ENCODE peak calls at places on chromosome 12, in five cellular contexts. P, R, V, N and M are unnamed samples.

GRCh38 chr12:27936196-27936595 is 36.3 kb downstream of the PTHLH start:
- DNase-seq in P (no peak), R (peak; percentile 53), V (peak; percentile 6), N (no peak), M (no peak)

GRCh38 chr12:31034372-31034771 is 39.3 kb upstream of the DDX11 start:
- DNase-seq in P (no peak), R (no peak), V (no peak), N (peak; percentile 85), M (no peak)

GRCh38 chr12:2640281-2640680 is 154.5 kb upstream of the FKBP4 start:
- DNase-seq in P (no peak), R (no peak), V (no peak), N (no peak), M (peak; percentile 77)

GRCh38 chr12:69555461-69555860 is 29.8 kb upstream of the CCT2 start:
- DNase-seq in P (no peak), R (peak; percentile 84), V (peak; percentile 87), N (peak; percentile 26), M (peak; percentile 49)

GRCh38 chr12:33795536-33795935 is 226.8 kb upstream of the ALG10 start:
- DNase-seq in P (no peak), R (no peak), V (no peak), N (no peak), M (peak; percentile 2)

GRCh38 chr12:48160807-48161206 is 3.5 kb upstream of the ASB8 start:
- DNase-seq in P (no peak), R (no peak), V (no peak), N (no peak), M (no peak)

GRCh38 chr12:79512068-79512467 is 178.7 kb downstream of the PAWR start:
- DNase-seq in P (no peak), R (no peak), V (peak; percentile 30), N (no peak), M (no peak)

GRCh38 chr12:7072024-7072423 is 11.5 kb downstream of the C1S start:
- DNase-seq in P (no peak), R (no peak), V (no peak), N (no peak), M (no peak)

GRCh38 chr12:116687888-116688287 is 50.0 kb downstream of the SPRING1 start:
- DNase-seq in P (no peak), R (no peak), V (peak; percentile 54), N (no peak), M (peak; percentile 65)

GRCh38 chr12:27226319-27226984 is 17.6 kb upstream of the STK38L start:
- DNase-seq in P (no peak), R (no peak), V (peak; percentile 28), N (peak; percentile 82), M (no peak)

GRCh38 chr12:116924558-116925453 is 14.1 kb downstream of the FBXW8 start:
- DNase-seq in P (peak; percentile 54), R (peak; percentile 64), V (peak; percentile 91), N (no peak), M (peak; percentile 81)

GRCh38 chr12:94171595-94171930 is 23.2 kb downstream of the PLXNC1 start:
- DNase-seq in P (no peak), R (no peak), V (peak; percentile 75), N (no peak), M (peak; percentile 33)

GRCh38 chr12:6154730-6155459 is 30.4 kb upstream of the VWF start:
- DNase-seq in P (no peak), R (no peak), V (no peak), N (no peak), M (no peak)

GRCh38 chr12:20490213-20490612 is 121.9 kb downstream of the PDE3A start:
- DNase-seq in P (no peak), R (no peak), V (no peak), N (no peak), M (no peak)

GRCh38 chr12:102343361-102344121 is 136.8 kb downstream of the IGF1 start:
- DNase-seq in P (no peak), R (no peak), V (peak; percentile 5), N (no peak), M (no peak)